ENCODE peak calls at places on chromosomes 7 and 10, in six cellular contexts. D is psoas muscle, R is GM13976, Z is mucosa of descending colon, A is tibial nerve, C is stomach. J is an unnamed sample.

GRCh38 chr7:54837167-54837566 is 78.2 kb upstream of the SEC61G start:
- DNase-seq in D (peak), R (no peak), Z (no peak), A (no peak), C (no peak), J (no peak)

GRCh38 chr7:127251048-127251451 is 1.7 kb downstream of the GRM8 start:
- DNase-seq in D (no peak), R (no peak), Z (peak), A (no peak), C (no peak), J (peak)

GRCh38 chr7:50699143-50699542 is 83.6 kb downstream of the GRB10 start:
- DNase-seq in D (no peak), R (no peak), Z (no peak), A (no peak), C (no peak), J (no peak)

GRCh38 chr7:111370002-111370401 is 192.3 kb downstream of the IMMP2L start:
- DNase-seq in D (no peak), R (no peak), Z (no peak), A (no peak), C (no peak), J (no peak)

GRCh38 chr10:5945561-5946418 is 31.6 kb downstream of the IL15RA start:
- DNase-seq in D (peak), R (no peak), Z (peak), A (no peak), C (peak), J (peak)

GRCh38 chr7:112781558-112781957 is 8.6 kb downstream of the TMEM168 start:
- DNase-seq in D (no peak), R (no peak), Z (no peak), A (no peak), C (no peak), J (no peak)

GRCh38 chr7:17142831-17143541 is 155.5 kb upstream of the AHR start:
- DNase-seq in D (no peak), R (no peak), Z (no peak), A (no peak), C (no peak), J (peak)

GRCh38 chr7:36602975-36603887 is 121.1 kb downstream of the AOAH start:
- DNase-seq in D (no peak), R (no peak), Z (no peak), A (no peak), C (no peak), J (no peak)

GRCh38 chr10:91642831-91643692 is 10.2 kb upstream of the PPP1R3C start:
- DNase-seq in D (no peak), R (no peak), Z (no peak), A (no peak), C (no peak), J (no peak)

GRCh38 chr7:91719008-91719407 is 161.5 kb downstream of the MTERF1 start:
- DNase-seq in D (no peak), R (no peak), Z (no peak), A (no peak), C (no peak), J (no peak)

GRCh38 chr10:74822583-74823089 is 3.8 kb upstream of the KAT6B start:
- DNase-seq in D (no peak), R (no peak), Z (no peak), A (no peak), C (no peak), J (peak)

GRCh38 chr7:220151-220841 is 27.9 kb downstream of the FAM20C start:
- DNase-seq in D (no peak), R (no peak), Z (no peak), A (no peak), C (no peak), J (no peak)
- TF ChIP-seq CTCF in D (no peak), R (no peak), Z (no peak), A (no peak), C (no peak), J (no peak)

DNA sequence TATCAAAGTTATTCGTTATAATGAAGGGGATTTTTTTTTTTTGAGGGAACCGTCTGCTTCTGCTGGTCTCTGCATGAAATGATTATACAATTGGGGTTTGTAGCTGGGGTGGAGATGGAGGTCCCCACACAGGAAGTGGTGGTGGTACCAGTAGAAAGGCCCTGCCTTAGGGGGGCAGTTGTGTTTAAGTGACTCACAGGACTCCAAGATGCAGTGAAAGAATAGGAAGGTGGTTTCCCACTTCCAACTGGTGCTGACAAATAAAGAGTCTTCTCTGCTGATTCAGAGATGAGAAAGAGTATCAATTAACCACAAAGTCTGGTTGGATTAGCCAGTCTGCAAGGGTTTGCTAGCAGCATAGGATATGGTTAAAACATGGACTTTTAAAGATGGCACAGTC is 376.0 kb downstream of the SORCS3 start:
- DNase-seq in D (no peak), R (no peak), Z (no peak), A (no peak), C (no peak), J (no peak)
- TF ChIP-seq CTCF in D (no peak), R (no peak), Z (no peak), A (no peak), C (no peak), J (no peak)

DNA sequence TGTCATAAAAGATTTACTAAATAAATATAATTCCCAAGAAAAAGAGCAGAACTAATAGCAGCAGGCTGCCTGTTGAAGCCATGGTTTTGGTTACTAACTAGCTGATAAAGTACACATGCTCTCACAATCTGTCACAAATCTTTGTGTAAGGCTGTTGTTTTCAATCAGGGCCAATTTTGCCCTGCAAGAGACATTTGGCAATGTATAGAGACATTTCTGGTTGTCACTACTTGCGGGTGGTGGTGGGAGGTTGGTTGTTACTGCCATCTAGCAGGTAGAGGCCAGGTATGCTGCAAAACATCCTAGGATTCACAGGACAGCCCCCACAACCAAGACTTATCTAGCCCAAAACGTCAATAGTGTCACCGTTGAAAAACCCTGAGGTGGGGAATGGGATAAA is 233.5 kb upstream of the CACNA2D1 start:
- DNase-seq in D (no peak), R (no peak), Z (no peak), A (no peak), C (no peak), J (no peak)
- TF ChIP-seq CTCF in D (no peak), R (no peak), Z (no peak), A (no peak), C (no peak), J (no peak)

GRCh38 chr7:98913612-98914011 is 35.3 kb downstream of the TRRAP start:
- DNase-seq in D (no peak), R (no peak), Z (no peak), A (no peak), C (no peak), J (no peak)
- TF ChIP-seq CTCF in D (no peak), R (no peak), Z (no peak), A (no peak), C (no peak), J (no peak)

GRCh38 chr10:27783660-27784059 is 38.0 kb upstream of the MKX start:
- DNase-seq in D (no peak), R (no peak), Z (no peak), A (no peak), C (no peak), J (peak)
- TF ChIP-seq CTCF in D (peak), R (no peak), Z (no peak), A (no peak), C (no peak), J (peak)

GRCh38 chr10:96470108-96470743 is 43.5 kb downstream of the TLL2 start:
- DNase-seq in D (no peak), R (peak), Z (no peak), A (no peak), C (peak), J (peak)
- TF ChIP-seq CTCF in D (peak), R (peak), Z (peak), A (no peak), C (no peak), J (peak)

DNA sequence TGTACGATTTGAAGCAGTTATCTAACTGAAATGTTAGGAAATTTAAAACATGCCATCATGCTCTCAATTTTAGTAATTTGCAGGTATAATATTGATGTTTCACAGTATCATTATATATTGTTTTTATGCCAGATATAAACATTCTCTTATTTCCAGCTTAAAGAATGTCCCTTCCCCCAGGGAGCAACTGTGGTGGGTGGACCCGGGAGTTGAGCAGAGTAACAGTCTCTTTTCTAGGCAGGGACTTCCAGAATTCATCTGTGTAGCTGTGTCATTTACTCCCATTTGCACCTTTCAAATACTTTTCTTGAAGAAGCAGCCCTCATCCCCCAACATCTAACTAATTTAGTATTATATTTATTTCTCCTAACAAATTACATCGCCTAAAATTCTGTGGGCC is 9.6 kb downstream of the INPP5F start:
- DNase-seq in D (no peak), R (no peak), Z (no peak), A (no peak), C (no peak), J (no peak)
- TF ChIP-seq CTCF in D (no peak), R (no peak), Z (no peak), A (no peak), C (no peak), J (no peak)